ENCODE peak calls at places on chromosomes 12 and 14, in seven cellular contexts. One of them, this sample, is unnamed.

GRCh38 chr12:54657048-54657696 is 9.0 kb upstream of the DCD start:
- DNase-seq in mammary epithelial cell: peak; percentile 3
- DNase-seq in tibial nerve: no peak
- DNase-seq in ovary: no peak
- DNase-seq in astrocyte: no peak
- DNase-seq in PC-3: no peak
- DNase-seq in thoracic aorta: no peak
- DNase-seq in this sample: no peak

GRCh38 chr14:104865069-104865630 is at the start of gene CEP170B:
- DNase-seq in astrocyte: no peak
- DNase-seq in thoracic aorta: no peak
- DNase-seq in PC-3: peak; percentile 36
- DNase-seq in ovary: no peak
- DNase-seq in tibial nerve: no peak
- DNase-seq in mammary epithelial cell: peak; percentile 23
- DNase-seq in this sample: peak; percentile 68

GRCh38 chr12:46354111-46354798 is 18.3 kb downstream of the SLC38A2 start:
- DNase-seq in thoracic aorta: no peak
- DNase-seq in PC-3: no peak
- DNase-seq in tibial nerve: no peak
- DNase-seq in ovary: no peak
- DNase-seq in mammary epithelial cell: no peak
- DNase-seq in astrocyte: no peak
- DNase-seq in this sample: no peak

GRCh38 chr12:44696542-44696941 is 179.6 kb downstream of the NELL2 start:
- DNase-seq in ovary: no peak
- DNase-seq in tibial nerve: no peak
- DNase-seq in PC-3: peak; percentile 34
- DNase-seq in mammary epithelial cell: no peak
- DNase-seq in astrocyte: no peak
- DNase-seq in thoracic aorta: no peak
- DNase-seq in this sample: no peak

GRCh38 chr14:63039800-63040380 is 5.4 kb downstream of the KCNH5 start:
- DNase-seq in mammary epithelial cell: peak; percentile 74
- DNase-seq in ovary: no peak
- DNase-seq in astrocyte: peak; percentile 69
- DNase-seq in thoracic aorta: no peak
- DNase-seq in PC-3: peak; percentile 86
- DNase-seq in tibial nerve: no peak
- DNase-seq in this sample: no peak

GRCh38 chr14:39233680-39234326 is at the start of gene MIA2:
- DNase-seq in thoracic aorta: no peak
- DNase-seq in PC-3: no peak
- DNase-seq in astrocyte: no peak
- DNase-seq in ovary: no peak
- DNase-seq in mammary epithelial cell: peak; percentile 6
- DNase-seq in tibial nerve: no peak
- DNase-seq in this sample: no peak

GRCh38 chr12:75812341-75813018 is 219.1 kb downstream of the PHLDA1 start:
- DNase-seq in tibial nerve: no peak
- DNase-seq in astrocyte: peak; percentile 75
- DNase-seq in ovary: no peak
- DNase-seq in PC-3: no peak
- DNase-seq in mammary epithelial cell: no peak
- DNase-seq in thoracic aorta: no peak
- DNase-seq in this sample: no peak

GRCh38 chr12:105369014-105369413 is 38.5 kb downstream of the C12orf75 start:
- DNase-seq in mammary epithelial cell: peak; percentile 45
- DNase-seq in thoracic aorta: no peak
- DNase-seq in astrocyte: peak; percentile 73
- DNase-seq in tibial nerve: no peak
- DNase-seq in PC-3: peak; percentile 30
- DNase-seq in ovary: no peak
- DNase-seq in this sample: no peak

GRCh38 chr12:43696154-43696553 is 62.4 kb downstream of the PUS7L start:
- DNase-seq in thoracic aorta: no peak
- DNase-seq in astrocyte: no peak
- DNase-seq in tibial nerve: no peak
- DNase-seq in PC-3: no peak
- DNase-seq in mammary epithelial cell: no peak
- DNase-seq in ovary: no peak
- DNase-seq in this sample: no peak

GRCh38 chr14:104373055-104373854 is 206.3 kb upstream of the C14orf180 start:
- DNase-seq in mammary epithelial cell: no peak
- DNase-seq in ovary: no peak
- DNase-seq in PC-3: no peak
- DNase-seq in astrocyte: no peak
- DNase-seq in thoracic aorta: no peak
- DNase-seq in tibial nerve: no peak
- DNase-seq in this sample: no peak

GRCh38 chr12:68587448-68587873 is 23.2 kb upstream of the RAP1B start:
- DNase-seq in thoracic aorta: no peak
- DNase-seq in ovary: no peak
- DNase-seq in mammary epithelial cell: no peak
- DNase-seq in astrocyte: peak; percentile 19
- DNase-seq in tibial nerve: no peak
- DNase-seq in PC-3: no peak
- DNase-seq in this sample: no peak

GRCh38 chr12:14774074-14774943 is 29.0 kb downstream of the WBP11 start:
- DNase-seq in tibial nerve: peak; percentile 96
- DNase-seq in PC-3: peak; percentile 95
- DNase-seq in mammary epithelial cell: peak; percentile 90
- DNase-seq in thoracic aorta: peak; percentile 94
- DNase-seq in ovary: peak; percentile 94
- DNase-seq in astrocyte: peak; percentile 91
- DNase-seq in this sample: peak; percentile 98

GRCh38 chr14:101506211-101506920 is 54.9 kb upstream of the DIO3 start:
- DNase-seq in ovary: peak; percentile 17
- DNase-seq in mammary epithelial cell: no peak
- DNase-seq in PC-3: no peak
- DNase-seq in tibial nerve: no peak
- DNase-seq in thoracic aorta: no peak
- DNase-seq in astrocyte: no peak
- DNase-seq in this sample: peak; percentile 76

GRCh38 chr14:80047761-80048160 is 163.5 kb downstream of the DIO2 start:
- DNase-seq in thoracic aorta: no peak
- DNase-seq in PC-3: no peak
- DNase-seq in mammary epithelial cell: no peak
- DNase-seq in astrocyte: no peak
- DNase-seq in ovary: no peak
- DNase-seq in tibial nerve: no peak
- DNase-seq in this sample: no peak

GRCh38 chr12:124861898-124862676 is 1.6 kb downstream of the SCARB1 start:
- DNase-seq in tibial nerve: no peak
- DNase-seq in PC-3: no peak
- DNase-seq in thoracic aorta: no peak
- DNase-seq in mammary epithelial cell: no peak
- DNase-seq in astrocyte: no peak
- DNase-seq in ovary: no peak
- DNase-seq in this sample: no peak

GRCh38 chr12:50186667-50187066 is 19.5 kb upstream of the CERS5 start:
- DNase-seq in mammary epithelial cell: peak; percentile 37
- DNase-seq in tibial nerve: no peak
- DNase-seq in ovary: no peak
- DNase-seq in thoracic aorta: no peak
- DNase-seq in astrocyte: peak; percentile 74
- DNase-seq in PC-3: no peak
- DNase-seq in this sample: no peak

GRCh38 chr12:113278631-113279030 is 56.3 kb downstream of the SLC8B1 start:
- DNase-seq in ovary: peak; percentile 3
- DNase-seq in mammary epithelial cell: no peak
- DNase-seq in PC-3: no peak
- DNase-seq in astrocyte: no peak
- DNase-seq in tibial nerve: no peak
- DNase-seq in thoracic aorta: no peak
- DNase-seq in this sample: peak; percentile 17

GRCh38 chr14:104094056-104094708 is 8.7 kb downstream of the ASPG start:
- DNase-seq in tibial nerve: no peak
- DNase-seq in astrocyte: no peak
- DNase-seq in ovary: peak; percentile 16
- DNase-seq in PC-3: no peak
- DNase-seq in thoracic aorta: no peak
- DNase-seq in mammary epithelial cell: no peak
- DNase-seq in this sample: no peak

GRCh38 chr12:116604883-116605641 is 45.9 kb downstream of the MAP1LC3B2 start:
- DNase-seq in thoracic aorta: no peak
- DNase-seq in mammary epithelial cell: no peak
- DNase-seq in astrocyte: no peak
- DNase-seq in ovary: no peak
- DNase-seq in tibial nerve: no peak
- DNase-seq in PC-3: no peak
- DNase-seq in this sample: no peak

GRCh38 chr14:71474291-71474690 is 457.9 kb upstream of the RGS6 start:
- DNase-seq in ovary: no peak
- DNase-seq in PC-3: no peak
- DNase-seq in mammary epithelial cell: no peak
- DNase-seq in thoracic aorta: no peak
- DNase-seq in astrocyte: no peak
- DNase-seq in tibial nerve: no peak
- DNase-seq in this sample: no peak

GRCh38 chr12:1083888-1084262 is 92.9 kb downstream of the ERC1 start:
- DNase-seq in ovary: no peak
- DNase-seq in astrocyte: peak; percentile 82
- DNase-seq in tibial nerve: peak; percentile 40
- DNase-seq in mammary epithelial cell: no peak
- DNase-seq in PC-3: peak; percentile 27
- DNase-seq in thoracic aorta: peak; percentile 9
- DNase-seq in this sample: no peak

GRCh38 chr14:57869530-57870088 is 3.7 kb upstream of the SLC35F4 start:
- DNase-seq in mammary epithelial cell: no peak
- DNase-seq in ovary: no peak
- DNase-seq in PC-3: no peak
- DNase-seq in astrocyte: no peak
- DNase-seq in thoracic aorta: no peak
- DNase-seq in tibial nerve: no peak
- DNase-seq in this sample: no peak

DNA sequence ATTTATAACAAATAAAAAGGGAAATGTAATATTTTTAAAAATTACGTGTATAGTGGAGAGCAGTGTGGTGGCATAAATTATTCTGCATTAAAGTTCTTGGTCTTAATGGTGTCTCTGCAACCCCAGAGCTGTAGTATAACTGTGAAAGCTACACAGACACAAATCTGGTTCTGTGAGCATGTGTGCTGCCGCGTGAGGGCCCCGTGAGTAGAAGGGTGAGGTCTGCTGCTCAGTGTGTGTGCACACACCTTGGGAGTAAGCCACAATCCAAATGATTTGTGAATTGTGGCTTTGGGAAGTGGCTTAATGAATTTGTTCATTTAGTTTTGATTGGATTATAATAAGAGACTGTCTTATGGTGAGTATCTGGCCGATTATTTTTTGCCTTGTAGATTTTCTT is 16.8 kb downstream of the PELI2 start:
- DNase-seq in PC-3: no peak
- DNase-seq in ovary: no peak
- DNase-seq in tibial nerve: no peak
- DNase-seq in astrocyte: no peak
- DNase-seq in thoracic aorta: no peak
- DNase-seq in mammary epithelial cell: no peak
- DNase-seq in this sample: no peak
- TF ChIP-seq CTCF in PC-3: peak; percentile 32
- TF ChIP-seq CTCF in ovary: no peak
- TF ChIP-seq CTCF in tibial nerve: no peak
- TF ChIP-seq CTCF in astrocyte: no peak
- TF ChIP-seq CTCF in thoracic aorta: no peak
- TF ChIP-seq CTCF in mammary epithelial cell: no peak
- TF ChIP-seq CTCF in this sample: no peak

GRCh38 chr14:89309670-89310177 is 107.3 kb downstream of the FOXN3 start:
- DNase-seq in tibial nerve: no peak
- DNase-seq in thoracic aorta: no peak
- DNase-seq in PC-3: no peak
- DNase-seq in mammary epithelial cell: no peak
- DNase-seq in ovary: no peak
- DNase-seq in astrocyte: no peak
- DNase-seq in this sample: no peak
- H3K4me1 ChIP-seq in tibial nerve: peaks cover 12% of the 10 kb centered on the region
- H3K4me1 ChIP-seq in thoracic aorta: peaks cover 14% of the 10 kb centered on the region
- H3K4me1 ChIP-seq in PC-3: peaks cover 20% of the 10 kb centered on the region
- H3K4me1 ChIP-seq in mammary epithelial cell: no peaks in the 10 kb centered on the region
- H3K4me1 ChIP-seq in ovary: peaks cover 9% of the 10 kb centered on the region
- H3K4me1 ChIP-seq in astrocyte: peaks cover 10% of the 10 kb centered on the region
- H3K4me1 ChIP-seq in this sample: no peaks in the 10 kb centered on the region

GRCh38 chr14:42277840-42278239 is 671.2 kb downstream of the LRFN5 start:
- DNase-seq in mammary epithelial cell: no peak
- DNase-seq in astrocyte: no peak
- DNase-seq in tibial nerve: no peak
- DNase-seq in thoracic aorta: no peak
- DNase-seq in PC-3: no peak
- DNase-seq in ovary: no peak
- DNase-seq in this sample: no peak
- TF ChIP-seq CTCF in mammary epithelial cell: no peak
- TF ChIP-seq CTCF in astrocyte: no peak
- TF ChIP-seq CTCF in tibial nerve: no peak
- TF ChIP-seq CTCF in thoracic aorta: no peak
- TF ChIP-seq CTCF in PC-3: no peak
- TF ChIP-seq CTCF in ovary: no peak
- TF ChIP-seq CTCF in this sample: no peak

GRCh38 chr12:26281320-26281719 is 85.9 kb downstream of the SSPN start:
- DNase-seq in thoracic aorta: no peak
- DNase-seq in astrocyte: peak; percentile 32
- DNase-seq in tibial nerve: no peak
- DNase-seq in PC-3: no peak
- DNase-seq in ovary: peak; percentile 59
- DNase-seq in mammary epithelial cell: no peak
- DNase-seq in this sample: peak; percentile 45
- H3K4me1 ChIP-seq in thoracic aorta: no peaks in the 10 kb centered on the region
- H3K4me1 ChIP-seq in astrocyte: no peaks in the 10 kb centered on the region
- H3K4me1 ChIP-seq in tibial nerve: no peaks in the 10 kb centered on the region
- H3K4me1 ChIP-seq in PC-3: peaks cover 5% of the 10 kb centered on the region
- H3K4me1 ChIP-seq in ovary: peaks cover 7% of the 10 kb centered on the region
- H3K4me1 ChIP-seq in mammary epithelial cell: peaks cover 11% of the 10 kb centered on the region
- H3K4me1 ChIP-seq in this sample: no peaks in the 10 kb centered on the region

This sample was measured in tibial artery.